ENCODE peak calls at places on chromosomes 2 and 18, in seven cellular contexts. One of them, this sample, is unnamed. For H3K27me3, the result is how much of the 10 kb centered on the place peaks cover.

GRCh38 chr2:195477248-195477995 is 179.6 kb upstream of the SLC39A10 start:
- DNase-seq in cardiac muscle cell: no peak
- DNase-seq in GM23248: peak
- DNase-seq in HL-60: no peak
- DNase-seq in right atrium auricular region: no peak
- DNase-seq in neural progenitor cell: no peak
- DNase-seq in CD4-positive, CD25-positive, alpha-beta regulatory T cell: peak
- DNase-seq in this sample: no peak

GRCh38 chr2:44304258-44304657 is 29.0 kb downstream of the SLC3A1 start:
- DNase-seq in neural progenitor cell: no peak
- DNase-seq in cardiac muscle cell: no peak
- DNase-seq in HL-60: no peak
- DNase-seq in right atrium auricular region: no peak
- DNase-seq in CD4-positive, CD25-positive, alpha-beta regulatory T cell: no peak
- DNase-seq in GM23248: no peak
- DNase-seq in this sample: no peak

GRCh38 chr2:176151199-176152099 is at the start of gene HOXD4:
- DNase-seq in CD4-positive, CD25-positive, alpha-beta regulatory T cell: no peak
- DNase-seq in cardiac muscle cell: no peak
- DNase-seq in right atrium auricular region: no peak
- DNase-seq in neural progenitor cell: peak
- DNase-seq in GM23248: no peak
- DNase-seq in HL-60: no peak
- DNase-seq in this sample: no peak

GRCh38 chr2:189297446-189297845 is 117.9 kb upstream of the COL5A2 start:
- DNase-seq in cardiac muscle cell: no peak
- DNase-seq in neural progenitor cell: no peak
- DNase-seq in right atrium auricular region: no peak
- DNase-seq in CD4-positive, CD25-positive, alpha-beta regulatory T cell: peak
- DNase-seq in GM23248: peak
- DNase-seq in HL-60: no peak
- DNase-seq in this sample: no peak

GRCh38 chr2:27920148-27920885 is 29.8 kb downstream of the BABAM2 start:
- DNase-seq in neural progenitor cell: no peak
- DNase-seq in CD4-positive, CD25-positive, alpha-beta regulatory T cell: peak
- DNase-seq in HL-60: peak
- DNase-seq in cardiac muscle cell: no peak
- DNase-seq in GM23248: no peak
- DNase-seq in right atrium auricular region: no peak
- DNase-seq in this sample: peak

GRCh38 chr2:241768850-241769249 is 7.8 kb upstream of the GAL3ST2 start:
- DNase-seq in CD4-positive, CD25-positive, alpha-beta regulatory T cell: no peak
- DNase-seq in neural progenitor cell: no peak
- DNase-seq in GM23248: no peak
- DNase-seq in HL-60: no peak
- DNase-seq in right atrium auricular region: no peak
- DNase-seq in cardiac muscle cell: no peak
- DNase-seq in this sample: no peak

GRCh38 chr2:191677091-191677645 is 768 bp upstream of the NABP1 start:
- DNase-seq in right atrium auricular region: peak
- DNase-seq in CD4-positive, CD25-positive, alpha-beta regulatory T cell: peak
- DNase-seq in neural progenitor cell: peak
- DNase-seq in HL-60: peak
- DNase-seq in cardiac muscle cell: peak
- DNase-seq in GM23248: peak
- DNase-seq in this sample: no peak

GRCh38 chr2:27085670-27086089 is 892 bp upstream of the KHK start:
- DNase-seq in HL-60: peak
- DNase-seq in GM23248: peak
- DNase-seq in right atrium auricular region: peak
- DNase-seq in neural progenitor cell: peak
- DNase-seq in CD4-positive, CD25-positive, alpha-beta regulatory T cell: peak
- DNase-seq in cardiac muscle cell: peak
- DNase-seq in this sample: no peak

GRCh38 chr2:131413148-131413747 is 49.3 kb upstream of the RAB6D start:
- DNase-seq in neural progenitor cell: peak
- DNase-seq in GM23248: peak
- DNase-seq in CD4-positive, CD25-positive, alpha-beta regulatory T cell: peak
- DNase-seq in cardiac muscle cell: peak
- DNase-seq in HL-60: peak
- DNase-seq in right atrium auricular region: no peak
- DNase-seq in this sample: peak
- H3K27me3 ChIP-seq in neural progenitor cell: under half
- H3K27me3 ChIP-seq in GM23248: under half
- H3K27me3 ChIP-seq in CD4-positive, CD25-positive, alpha-beta regulatory T cell: under half
- H3K27me3 ChIP-seq in cardiac muscle cell: under half
- H3K27me3 ChIP-seq in HL-60: under half
- H3K27me3 ChIP-seq in right atrium auricular region: under half
- H3K27me3 ChIP-seq in this sample: under half

GRCh38 chr2:216770050-216770449 is 74.7 kb upstream of the IGFBP5 start:
- DNase-seq in GM23248: no peak
- DNase-seq in CD4-positive, CD25-positive, alpha-beta regulatory T cell: no peak
- DNase-seq in cardiac muscle cell: no peak
- DNase-seq in neural progenitor cell: no peak
- DNase-seq in HL-60: no peak
- DNase-seq in right atrium auricular region: no peak
- DNase-seq in this sample: no peak

GRCh38 chr2:216768908-216769401 is 73.6 kb upstream of the IGFBP5 start:
- DNase-seq in cardiac muscle cell: no peak
- DNase-seq in right atrium auricular region: no peak
- DNase-seq in HL-60: no peak
- DNase-seq in CD4-positive, CD25-positive, alpha-beta regulatory T cell: peak
- DNase-seq in GM23248: no peak
- DNase-seq in neural progenitor cell: no peak
- DNase-seq in this sample: no peak

GRCh38 chr2:216761119-216761518 is 65.8 kb upstream of the IGFBP5 start:
- DNase-seq in right atrium auricular region: no peak
- DNase-seq in cardiac muscle cell: no peak
- DNase-seq in CD4-positive, CD25-positive, alpha-beta regulatory T cell: no peak
- DNase-seq in neural progenitor cell: no peak
- DNase-seq in GM23248: no peak
- DNase-seq in HL-60: no peak
- DNase-seq in this sample: no peak

GRCh38 chr2:216761809-216762208 is 66.5 kb upstream of the IGFBP5 start:
- DNase-seq in GM23248: no peak
- DNase-seq in cardiac muscle cell: no peak
- DNase-seq in neural progenitor cell: no peak
- DNase-seq in CD4-positive, CD25-positive, alpha-beta regulatory T cell: no peak
- DNase-seq in right atrium auricular region: no peak
- DNase-seq in HL-60: no peak
- DNase-seq in this sample: no peak

GRCh38 chr2:216765810-216766259 is 70.5 kb upstream of the IGFBP5 start:
- DNase-seq in GM23248: no peak
- DNase-seq in neural progenitor cell: peak
- DNase-seq in CD4-positive, CD25-positive, alpha-beta regulatory T cell: no peak
- DNase-seq in cardiac muscle cell: peak
- DNase-seq in HL-60: no peak
- DNase-seq in right atrium auricular region: no peak
- DNase-seq in this sample: no peak
- H3K27ac ChIP-seq in GM23248: no peak
- H3K27ac ChIP-seq in neural progenitor cell: peak
- H3K27ac ChIP-seq in CD4-positive, CD25-positive, alpha-beta regulatory T cell: no peak
- H3K27ac ChIP-seq in cardiac muscle cell: peak
- H3K27ac ChIP-seq in HL-60: no peak
- H3K27ac ChIP-seq in right atrium auricular region: peak
- H3K27ac ChIP-seq in this sample: no peak

DNA sequence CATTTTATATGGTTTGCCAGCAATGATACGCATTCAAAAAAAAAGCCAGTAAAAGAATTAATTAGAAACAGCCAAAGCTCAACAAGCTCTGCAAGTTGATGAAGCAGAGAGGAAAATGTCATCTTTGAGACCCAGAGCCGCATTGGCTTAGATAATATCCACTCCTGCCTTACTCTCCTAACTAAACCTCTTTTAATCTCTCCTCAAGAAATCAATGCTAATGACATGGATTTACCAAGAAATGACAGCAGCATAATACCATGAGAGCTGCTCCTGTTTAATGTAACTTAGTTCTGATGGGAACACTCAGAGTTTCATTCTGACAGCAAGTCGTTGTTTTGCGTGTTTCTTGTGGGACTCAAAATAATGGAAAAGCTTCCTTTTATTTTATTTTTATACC is 1099.4 kb upstream of the PIK3C3 start:
- DNase-seq in right atrium auricular region: no peak
- DNase-seq in HL-60: no peak
- DNase-seq in GM23248: no peak
- DNase-seq in cardiac muscle cell: no peak
- DNase-seq in CD4-positive, CD25-positive, alpha-beta regulatory T cell: no peak
- DNase-seq in neural progenitor cell: no peak
- DNase-seq in this sample: no peak
- H3K27me3 ChIP-seq in right atrium auricular region: under half
- H3K27me3 ChIP-seq in HL-60: under half
- H3K27me3 ChIP-seq in GM23248: under half
- H3K27me3 ChIP-seq in cardiac muscle cell: under half
- H3K27me3 ChIP-seq in CD4-positive, CD25-positive, alpha-beta regulatory T cell: under half
- H3K27me3 ChIP-seq in neural progenitor cell: under half
- H3K27me3 ChIP-seq in this sample: under half

DNA sequence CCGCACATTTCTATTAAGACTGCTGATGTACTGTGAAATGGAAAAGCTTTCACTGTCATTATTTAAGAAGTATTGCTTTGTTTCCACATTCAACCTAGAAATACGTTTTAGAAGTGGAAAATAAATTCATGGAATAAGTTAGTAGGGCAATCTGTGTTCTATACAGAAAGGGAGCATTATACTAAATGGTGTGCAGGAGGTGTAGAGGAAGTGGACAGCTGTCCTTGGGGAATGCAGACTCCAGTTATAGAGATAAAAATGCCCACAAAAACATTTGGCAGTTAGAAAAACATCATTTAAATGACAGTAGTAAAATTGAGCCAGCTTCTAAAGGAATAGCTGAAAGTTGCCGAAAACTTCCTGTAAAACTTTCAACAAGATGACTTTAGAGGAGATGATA is 46.8 kb downstream of the PIK3C3 start:
- DNase-seq in HL-60: no peak
- DNase-seq in GM23248: no peak
- DNase-seq in cardiac muscle cell: no peak
- DNase-seq in CD4-positive, CD25-positive, alpha-beta regulatory T cell: no peak
- DNase-seq in neural progenitor cell: no peak
- DNase-seq in right atrium auricular region: no peak
- DNase-seq in this sample: no peak
- H3K27ac ChIP-seq in HL-60: no peak
- H3K27ac ChIP-seq in GM23248: no peak
- H3K27ac ChIP-seq in cardiac muscle cell: no peak
- H3K27ac ChIP-seq in CD4-positive, CD25-positive, alpha-beta regulatory T cell: no peak
- H3K27ac ChIP-seq in neural progenitor cell: no peak
- H3K27ac ChIP-seq in right atrium auricular region: no peak
- H3K27ac ChIP-seq in this sample: no peak

GRCh38 chr2:88493481-88493880 is 41.0 kb upstream of the FOXI3 start:
- DNase-seq in GM23248: no peak
- DNase-seq in right atrium auricular region: no peak
- DNase-seq in CD4-positive, CD25-positive, alpha-beta regulatory T cell: no peak
- DNase-seq in cardiac muscle cell: no peak
- DNase-seq in neural progenitor cell: no peak
- DNase-seq in HL-60: no peak
- DNase-seq in this sample: no peak
- H3K27me3 ChIP-seq in GM23248: under half
- H3K27me3 ChIP-seq in right atrium auricular region: under half
- H3K27me3 ChIP-seq in CD4-positive, CD25-positive, alpha-beta regulatory T cell: under half
- H3K27me3 ChIP-seq in cardiac muscle cell: under half
- H3K27me3 ChIP-seq in neural progenitor cell: under half
- H3K27me3 ChIP-seq in HL-60: under half
- H3K27me3 ChIP-seq in this sample: under half

DNA sequence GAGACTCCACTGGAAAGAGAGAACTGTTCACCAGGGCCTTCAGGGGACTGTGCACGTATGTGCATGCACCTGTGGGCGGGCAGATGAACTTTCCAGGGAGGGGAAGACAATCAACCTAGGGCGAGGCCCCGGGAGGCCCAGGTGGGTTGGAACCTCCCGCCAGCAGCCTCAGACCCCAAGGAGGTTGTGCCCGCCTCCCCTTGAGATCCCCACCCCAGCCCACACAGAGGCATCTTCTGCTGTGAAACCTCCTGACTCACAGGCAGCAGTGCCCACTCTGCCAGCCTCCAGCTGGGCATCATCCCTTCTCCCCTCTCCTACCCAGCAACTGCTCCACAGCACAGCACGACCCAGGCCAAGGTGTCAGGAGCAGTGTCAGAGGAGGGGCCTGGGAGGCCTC is 54.4 kb downstream of the FAM178B start:
- DNase-seq in CD4-positive, CD25-positive, alpha-beta regulatory T cell: no peak
- DNase-seq in HL-60: no peak
- DNase-seq in neural progenitor cell: no peak
- DNase-seq in GM23248: no peak
- DNase-seq in right atrium auricular region: no peak
- DNase-seq in cardiac muscle cell: no peak
- DNase-seq in this sample: no peak
- H3K27ac ChIP-seq in CD4-positive, CD25-positive, alpha-beta regulatory T cell: no peak
- H3K27ac ChIP-seq in HL-60: no peak
- H3K27ac ChIP-seq in neural progenitor cell: no peak
- H3K27ac ChIP-seq in GM23248: no peak
- H3K27ac ChIP-seq in right atrium auricular region: no peak
- H3K27ac ChIP-seq in cardiac muscle cell: no peak
- H3K27ac ChIP-seq in this sample: no peak

DNA sequence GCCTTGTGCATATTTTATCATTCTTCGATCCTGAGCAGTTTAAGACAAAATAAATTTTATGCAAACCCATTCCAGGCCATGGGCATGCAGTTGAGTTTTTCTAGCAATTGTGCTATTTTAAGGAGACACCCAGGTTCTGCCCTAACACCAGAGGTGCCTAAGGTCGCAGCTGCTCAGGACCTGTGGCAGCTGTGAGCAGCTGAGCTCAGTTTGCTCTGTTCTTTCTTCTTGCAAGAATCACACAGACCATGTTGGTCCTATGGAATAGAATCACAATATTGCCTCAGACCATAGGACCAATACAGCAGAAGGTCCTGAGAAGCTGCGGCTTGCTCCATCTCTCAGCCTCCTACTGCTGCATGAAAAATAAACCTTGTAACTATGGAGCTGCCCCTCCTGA is 80.7 kb upstream of the BCL2L11 start:
- DNase-seq in cardiac muscle cell: no peak
- DNase-seq in GM23248: no peak
- DNase-seq in right atrium auricular region: peak
- DNase-seq in neural progenitor cell: no peak
- DNase-seq in HL-60: no peak
- DNase-seq in CD4-positive, CD25-positive, alpha-beta regulatory T cell: no peak
- DNase-seq in this sample: no peak
- H3K27me3 ChIP-seq in cardiac muscle cell: under half
- H3K27me3 ChIP-seq in GM23248: half or more
- H3K27me3 ChIP-seq in right atrium auricular region: under half
- H3K27me3 ChIP-seq in neural progenitor cell: under half
- H3K27me3 ChIP-seq in HL-60: under half
- H3K27me3 ChIP-seq in CD4-positive, CD25-positive, alpha-beta regulatory T cell: under half
- H3K27me3 ChIP-seq in this sample: under half

DNA sequence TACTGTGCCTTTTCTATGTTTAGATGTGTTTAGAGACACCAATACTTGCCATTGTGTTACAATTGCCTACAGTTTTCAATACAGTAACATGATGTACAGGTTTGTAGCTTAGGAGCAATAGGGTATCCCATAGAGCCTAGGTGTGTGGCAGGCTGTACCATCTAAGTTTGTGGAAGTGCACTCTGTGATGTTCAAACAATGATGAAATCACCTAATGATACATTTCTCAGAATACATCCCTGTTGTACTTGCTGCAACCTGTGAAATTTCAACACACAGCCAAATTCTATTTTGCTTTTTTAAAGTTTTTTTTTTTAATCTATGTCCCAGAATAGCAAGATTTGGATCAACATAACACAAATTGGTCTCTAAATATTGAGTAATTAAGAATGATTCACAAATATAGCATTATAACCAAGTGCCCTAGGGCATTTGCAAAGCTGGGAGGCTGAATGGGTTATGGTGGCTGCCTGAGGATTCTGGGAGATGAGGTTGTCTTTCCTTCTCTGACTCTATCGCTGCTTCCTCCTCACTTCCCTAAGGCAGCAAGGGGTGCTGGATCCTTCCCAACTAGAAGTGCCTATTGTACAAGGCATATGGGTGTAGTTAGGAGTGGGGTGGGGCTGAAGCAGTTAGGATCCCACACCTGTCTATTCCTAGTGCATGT is 78.3 kb downstream of the SKA1 start:
- DNase-seq in cardiac muscle cell: no peak
- DNase-seq in GM23248: no peak
- DNase-seq in right atrium auricular region: no peak
- DNase-seq in HL-60: no peak
- DNase-seq in neural progenitor cell: no peak
- DNase-seq in CD4-positive, CD25-positive, alpha-beta regulatory T cell: no peak
- DNase-seq in this sample: no peak
- H3K27ac ChIP-seq in cardiac muscle cell: no peak
- H3K27ac ChIP-seq in GM23248: no peak
- H3K27ac ChIP-seq in right atrium auricular region: no peak
- H3K27ac ChIP-seq in HL-60: no peak
- H3K27ac ChIP-seq in neural progenitor cell: no peak
- H3K27ac ChIP-seq in CD4-positive, CD25-positive, alpha-beta regulatory T cell: no peak
- H3K27ac ChIP-seq in this sample: no peak